ENCODE peak calls at places on chromosomes 6 and 20, in five cellular contexts. H is cardiac muscle cell; D is body of pancreas; F is IMR-90; I is effector memory CD4-positive, alpha-beta T cell. U is an unnamed sample.

GRCh38 chr20:38889792-38890496 is 36.3 kb upstream of the FAM83D start:
- DNase-seq in D (no peak), I (no peak), H (no peak), F (no peak), U (no peak)

GRCh38 chr6:53894086-53894485 is 99.3 kb downstream of the LRRC1 start:
- DNase-seq in F (peak; percentile 61), H (peak; percentile 29), D (no peak), I (no peak), U (no peak)

GRCh38 chr6:6515691-6516607 is 72.6 kb upstream of the LY86 start:
- DNase-seq in F (no peak), I (no peak), H (no peak), D (no peak), U (no peak)

GRCh38 chr20:16054917-16055316 is 518.3 kb downstream of the KIF16B start:
- DNase-seq in D (no peak), I (no peak), F (no peak), H (no peak), U (no peak)

GRCh38 chr6:107219851-107220250 is 104.5 kb upstream of the BEND3 start:
- DNase-seq in H (no peak), F (no peak), I (no peak), D (no peak), U (no peak)

GRCh38 chr6:130575971-130576370 is 210.2 kb downstream of the TMEM200A start:
- DNase-seq in H (no peak), D (no peak), F (no peak), I (peak; percentile 9), U (no peak)

GRCh38 chr6:38148606-38149005 is 329.1 kb downstream of the ZFAND3 start:
- DNase-seq in I (no peak), D (no peak), F (no peak), H (no peak), U (no peak)

GRCh38 chr6:21594427-21595264 is 1.1 kb downstream of the SOX4 start:
- DNase-seq in D (peak; percentile 65), I (no peak), H (peak; percentile 77), F (peak; percentile 63), U (peak; percentile 66)

GRCh38 chr6:12075067-12075563 is 63.0 kb downstream of the HIVEP1 start:
- DNase-seq in H (peak; percentile 31), I (no peak), F (no peak), D (no peak), U (no peak)

GRCh38 chr6:164130151-164130550 is 715.6 kb downstream of the QKI start:
- DNase-seq in I (no peak), D (no peak), F (no peak), H (no peak), U (no peak)

GRCh38 chr6:33828452-33828763 is 24.6 kb upstream of the MLN start:
- DNase-seq in I (no peak), D (no peak), H (no peak), F (no peak), U (no peak)

GRCh38 chr6:83862776-83863471 is 3.4 kb downstream of the CYB5R4 start:
- DNase-seq in F (peak; percentile 69), D (no peak), I (no peak), H (no peak), U (no peak)

GRCh38 chr6:138088307-138088744 is 18.9 kb downstream of the PERP start:
- DNase-seq in H (peak; percentile 34), D (peak; percentile 51), I (no peak), F (peak; percentile 97), U (no peak)

GRCh38 chr6:114194362-114195343 is 148.2 kb downstream of the HS3ST5 start:
- DNase-seq in H (peak; percentile 79), F (peak; percentile 0), I (no peak), D (no peak), U (no peak)

GRCh38 chr6:52363222-52363867 is 1.4 kb downstream of the PAQR8 start:
- DNase-seq in D (no peak), I (no peak), H (peak; percentile 5), F (peak; percentile 5), U (peak; percentile 55)

GRCh38 chr6:47810885-47811284 is 29.1 kb downstream of the OPN5 start:
- DNase-seq in F (no peak), I (no peak), H (no peak), D (no peak), U (no peak)

GRCh38 chr6:168469198-168469943 is 28.4 kb downstream of the SMOC2 start:
- DNase-seq in F (no peak), D (peak; percentile 33), H (peak; percentile 39), I (no peak), U (no peak)

GRCh38 chr6:50785921-50786320 is 32.8 kb upstream of the TFAP2B start:
- DNase-seq in D (no peak), I (no peak), F (no peak), H (no peak), U (no peak)

GRCh38 chr20:50001784-50002311 is 19.1 kb downstream of the SNAI1 start:
- DNase-seq in D (no peak), I (no peak), H (no peak), F (no peak), U (no peak)

GRCh38 chr20:32485126-32485769 is 99.9 kb downstream of the NOL4L start:
- DNase-seq in F (peak; percentile 83), H (peak; percentile 87), D (peak; percentile 77), I (peak; percentile 51), U (peak; percentile 74)

GRCh38 chr6:101516553-101516952 is 123.0 kb downstream of the GRIK2 start:
- DNase-seq in D (no peak), I (no peak), H (no peak), F (no peak), U (no peak)

GRCh38 chr20:58837717-58838116 is 13.0 kb downstream of the GNAS-AS1 start:
- DNase-seq in F (no peak), I (no peak), D (no peak), H (no peak), U (no peak)

GRCh38 chr20:58832442-58832841 is 18.3 kb downstream of the GNAS-AS1 start:
- DNase-seq in I (no peak), F (no peak), D (no peak), H (peak; percentile 50), U (no peak)

GRCh38 chr20:58835231-58835630 is 15.5 kb downstream of the GNAS-AS1 start:
- DNase-seq in D (no peak), I (no peak), H (no peak), F (no peak), U (no peak)

GRCh38 chr20:58838174-58838573 is 12.5 kb downstream of the GNAS-AS1 start:
- DNase-seq in I (no peak), H (no peak), D (no peak), F (no peak), U (no peak)

DNA sequence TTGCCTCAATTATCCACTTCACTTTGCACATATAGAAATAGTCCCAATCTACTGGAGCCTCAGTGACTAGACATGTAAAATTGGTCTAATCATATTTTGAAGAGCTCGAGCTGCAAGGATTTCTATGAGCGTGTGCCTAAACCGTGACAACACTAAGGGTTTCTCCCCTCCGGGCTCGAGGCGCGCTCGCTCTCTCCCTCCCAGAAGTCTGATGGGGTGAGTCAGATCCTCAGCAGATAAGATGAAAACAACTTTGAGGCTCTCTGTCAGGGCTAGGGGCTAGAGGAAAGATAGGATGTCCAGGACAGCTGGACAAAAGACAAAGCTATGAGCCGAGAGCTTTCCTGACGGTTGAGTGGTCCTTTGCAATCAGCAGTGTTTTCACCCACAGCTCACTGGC is 16.8 kb downstream of the GNAS-AS1 start:
- DNase-seq in F (no peak), I (no peak), D (no peak), H (peak; percentile 33), U (no peak)
- H3K27me3 ChIP-seq in F (peaks cover 13% of the 10 kb centered on the region), I (no peaks in the 10 kb centered on the region), D (no peaks in the 10 kb centered on the region), H (peaks cover under 1% of the 10 kb centered on the region), U (no peaks in the 10 kb centered on the region)

GRCh38 chr20:40690836-40691565 is 2.0 kb upstream of the MAFB start:
- DNase-seq in I (no peak), F (no peak), D (no peak), H (no peak), U (no peak)

GRCh38 chr20:40689943-40690835 is 1.2 kb upstream of the MAFB start:
- DNase-seq in I (no peak), H (peak; percentile 93), F (peak; percentile 79), D (peak; percentile 90), U (peak; percentile 95)

GRCh38 chr20:40694246-40694645 is 5.2 kb upstream of the MAFB start:
- DNase-seq in F (no peak), I (no peak), H (no peak), D (no peak), U (no peak)

GRCh38 chr20:40691566-40692239 is 2.7 kb upstream of the MAFB start:
- DNase-seq in H (no peak), D (no peak), I (no peak), F (no peak), U (no peak)

DNA sequence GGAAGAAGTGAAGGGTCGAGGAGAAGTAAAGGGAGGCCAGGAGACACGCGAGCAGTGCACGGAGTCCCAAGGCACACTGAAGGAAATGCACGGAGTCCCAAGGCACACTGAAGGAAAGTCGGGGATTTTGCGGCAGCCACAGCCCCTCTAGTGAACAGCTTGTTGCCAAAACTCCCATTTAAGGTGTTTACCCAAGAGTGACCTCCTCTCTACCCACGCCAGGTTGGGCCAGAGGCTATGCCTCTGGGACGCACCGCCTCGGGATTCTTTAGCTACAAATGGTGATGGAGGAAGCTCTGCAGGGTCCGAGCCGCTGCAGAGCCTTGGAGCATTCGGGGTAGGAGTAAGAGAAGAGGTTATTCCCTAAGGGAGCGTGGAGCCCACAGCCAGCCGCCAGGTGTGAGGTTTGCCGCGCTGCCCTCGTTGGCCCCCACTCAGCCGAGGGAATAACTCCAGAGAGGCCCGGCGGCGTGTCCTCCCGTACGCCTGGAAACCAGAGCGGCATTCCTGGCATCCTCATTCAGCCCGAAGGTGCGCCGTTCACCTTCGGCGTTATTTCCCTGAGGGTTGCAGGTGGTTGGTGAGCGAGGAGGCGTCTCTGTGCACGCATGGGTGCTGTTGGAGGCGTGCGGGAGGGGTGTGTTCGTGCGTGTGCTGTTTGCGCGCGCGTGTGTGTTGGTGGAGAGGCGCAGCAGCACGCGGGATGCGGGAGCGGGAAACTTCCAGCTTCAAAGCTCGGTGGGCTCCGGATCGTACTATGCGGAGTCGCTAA is 3.4 kb upstream of the MAFB start:
- DNase-seq in H (no peak), D (no peak), I (no peak), F (no peak), U (no peak)
- H3K27me3 ChIP-seq in H (peaks cover 87% of the 10 kb centered on the region), D (peaks cover 24% of the 10 kb centered on the region), I (peaks cover 31% of the 10 kb centered on the region), F (peaks cover 61% of the 10 kb centered on the region), U (no peaks in the 10 kb centered on the region)

GRCh38 chr6:99602519-99603420 is 3.9 kb upstream of the PRDM13 start:
- DNase-seq in F (no peak), I (no peak), H (no peak), D (no peak), U (no peak)
- H3K27me3 ChIP-seq in F (peaks cover 83% of the 10 kb centered on the region), I (peaks cover 74% of the 10 kb centered on the region), H (peaks cover 100% of the 10 kb centered on the region), D (peaks cover 60% of the 10 kb centered on the region), U (no peaks in the 10 kb centered on the region)

DNA sequence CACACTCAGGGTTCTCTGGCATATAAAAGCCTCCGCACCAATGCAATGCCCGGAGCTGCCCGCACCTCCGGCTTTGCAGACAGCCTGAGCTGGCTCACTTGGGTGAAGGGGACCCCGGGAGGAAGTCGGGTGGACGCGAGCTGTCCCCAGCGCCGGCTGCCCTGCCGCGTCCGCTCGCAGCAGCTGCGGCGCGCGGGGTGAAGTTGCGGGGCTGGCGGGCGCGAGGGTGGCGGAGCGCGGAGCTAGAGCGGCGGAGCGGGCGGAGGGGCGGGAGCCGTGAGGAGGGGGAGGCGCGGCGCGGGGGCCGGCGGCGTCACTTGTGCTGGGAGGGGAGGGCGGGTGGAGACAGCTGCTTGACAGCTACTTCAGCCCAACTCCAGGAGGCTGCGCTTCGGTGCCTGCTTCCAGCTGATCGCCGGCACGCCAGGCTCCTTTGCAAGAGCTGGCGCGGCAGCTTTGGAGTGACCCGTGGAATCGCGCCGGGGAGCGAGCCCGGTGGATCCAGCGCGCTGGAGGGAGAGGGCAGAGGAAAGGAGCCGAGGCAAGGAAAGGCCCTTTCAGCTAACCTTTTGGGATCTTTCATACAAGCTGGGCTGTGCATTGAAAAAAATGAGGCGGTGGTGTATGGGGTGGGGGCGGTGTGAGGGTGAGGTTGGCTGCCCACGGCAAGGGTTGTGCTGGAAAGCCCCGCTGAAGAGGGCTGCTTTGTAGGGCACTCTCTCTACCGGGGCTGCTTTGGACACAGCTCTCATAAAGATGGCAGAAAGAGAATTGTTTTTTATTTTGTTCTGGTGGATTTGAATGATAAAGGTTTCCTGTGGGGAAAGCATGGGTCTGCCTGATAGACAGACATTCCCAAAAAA is 24.7 kb downstream of the RIPOR2 start:
- DNase-seq in I (peak; percentile 24), F (peak; percentile 65), D (peak; percentile 57), H (peak; percentile 62), U (peak; percentile 54)
- H3K27me3 ChIP-seq in I (no peaks in the 10 kb centered on the region), F (peaks cover 5% of the 10 kb centered on the region), D (peaks cover 14% of the 10 kb centered on the region), H (peaks cover 20% of the 10 kb centered on the region), U (no peaks in the 10 kb centered on the region)